ENCODE peak calls at places on chromosome 16, in seven cellular contexts. I, B, E, S, W, O and L are unnamed samples.

GRCh38 chr16:69031877-69032301 is 73.6 kb upstream of the HAS3 start:
- DNase-seq in I (peak), B (no peak), E (no peak), S (no peak), W (no peak), O (peak), L (no peak)

GRCh38 chr16:24683847-24684493 is 45.5 kb upstream of the TNRC6A start:
- DNase-seq in I (no peak), B (no peak), E (no peak), S (no peak), W (no peak), O (no peak), L (no peak)

GRCh38 chr16:51039638-51040331 is 111.3 kb downstream of the SALL1 start:
- DNase-seq in I (no peak), B (no peak), E (no peak), S (no peak), W (no peak), O (no peak), L (no peak)

GRCh38 chr16:68973611-68974120 is 130.3 kb downstream of the TANGO6 start:
- DNase-seq in I (no peak), B (no peak), E (no peak), S (no peak), W (no peak), O (no peak), L (no peak)

GRCh38 chr16:88693420-88694177 is 7.3 kb upstream of the SNAI3 start:
- DNase-seq in I (no peak), B (no peak), E (no peak), S (no peak), W (no peak), O (peak), L (no peak)

GRCh38 chr16:17448640-17449638 is 21.8 kb downstream of the XYLT1 start:
- DNase-seq in I (peak), B (no peak), E (no peak), S (peak), W (no peak), O (peak), L (no peak)

GRCh38 chr16:65895906-65896305 is 470.6 kb upstream of the CDH5 start:
- DNase-seq in I (no peak), B (no peak), E (no peak), S (no peak), W (no peak), O (no peak), L (no peak)

GRCh38 chr16:79915264-79916160 is 315.0 kb upstream of the MAF start:
- DNase-seq in I (no peak), B (no peak), E (no peak), S (no peak), W (peak), O (no peak), L (no peak)

GRCh38 chr16:352547-353403 is at the start of gene AXIN1:
- DNase-seq in I (peak), B (peak), E (peak), S (peak), W (peak), O (peak), L (peak)

GRCh38 chr16:354971-355441 is 2.5 kb upstream of the AXIN1 start:
- DNase-seq in I (no peak), B (no peak), E (peak), S (no peak), W (no peak), O (no peak), L (no peak)

GRCh38 chr16:351804-352520 is 561 bp downstream of the AXIN1 start:
- DNase-seq in I (no peak), B (no peak), E (peak), S (no peak), W (no peak), O (peak), L (no peak)

GRCh38 chr16:354286-354881 is 1.9 kb upstream of the AXIN1 start:
- DNase-seq in I (no peak), B (no peak), E (peak), S (no peak), W (no peak), O (no peak), L (peak)

DNA sequence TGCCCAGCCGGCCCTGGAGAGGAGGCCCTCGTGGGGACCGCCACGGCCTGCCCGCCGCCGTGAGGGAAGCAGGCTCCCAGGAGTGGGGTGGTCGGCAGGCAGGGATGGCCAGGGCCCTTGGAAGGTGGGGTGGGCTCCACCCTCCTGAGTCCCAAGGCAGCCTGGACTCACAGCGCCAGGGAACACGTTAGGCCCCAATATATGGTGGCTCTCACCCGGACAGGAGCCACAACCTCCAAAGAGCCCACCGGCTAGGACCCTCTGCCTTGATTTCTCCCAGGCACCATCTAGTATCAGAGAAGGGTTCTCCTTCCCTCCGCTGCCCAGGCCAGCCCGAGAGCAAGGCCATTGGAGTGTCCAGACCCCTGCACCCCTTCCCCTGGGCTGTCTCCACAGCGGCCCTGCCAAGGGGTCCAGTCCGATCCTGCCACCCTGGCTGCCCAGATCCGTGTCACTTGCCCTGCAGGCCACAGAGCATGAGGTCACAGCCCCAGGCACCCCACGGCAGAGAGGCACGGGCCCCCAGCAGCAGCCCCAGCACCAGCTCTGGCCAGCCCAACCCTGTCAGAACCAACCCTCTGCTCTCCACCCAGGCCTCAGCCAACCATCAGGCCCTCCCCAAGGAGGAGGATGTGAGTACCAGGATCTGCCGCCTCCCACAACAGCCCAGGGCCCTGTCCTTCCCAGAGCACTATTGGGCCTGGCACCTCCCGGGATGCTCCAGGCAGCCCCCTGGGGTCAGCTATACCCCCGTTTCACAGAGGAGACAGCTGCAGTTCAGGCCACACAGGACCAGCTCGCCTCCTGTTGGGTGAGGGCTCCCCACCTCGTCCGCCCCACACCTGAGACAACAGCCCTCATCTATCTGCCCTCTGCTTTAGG is 1.1 kb upstream of the AXIN1 start:
- DNase-seq in I (no peak), B (no peak), E (peak), S (no peak), W (no peak), O (no peak), L (no peak)
- H3K27ac ChIP-seq in I (no peak), B (peak), E (peak), S (peak), W (no peak), O (peak), L (peak)

DNA sequence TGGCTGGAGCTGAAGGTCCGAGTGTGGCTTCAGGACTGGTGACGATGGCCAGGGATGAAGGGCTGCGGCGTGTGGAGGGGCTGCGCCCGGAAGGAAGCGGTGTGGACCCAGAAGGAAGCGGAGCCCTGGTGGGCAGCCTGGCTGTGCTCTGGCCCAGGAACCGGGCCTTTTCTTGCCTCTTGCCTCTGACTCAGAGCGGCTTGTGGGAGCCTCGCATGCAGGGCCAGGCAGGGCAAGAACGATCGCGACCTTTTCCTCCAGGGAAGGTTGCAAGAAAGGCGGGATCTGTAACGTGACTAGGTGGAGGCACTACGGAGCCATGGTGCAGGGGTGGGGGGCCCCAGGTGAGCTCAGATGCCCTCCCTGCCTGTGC is 78.0 kb downstream of the JPH3 start:
- DNase-seq in I (no peak), B (no peak), E (no peak), S (no peak), W (no peak), O (no peak), L (no peak)
- H3K27ac ChIP-seq in I (no peak), B (no peak), E (no peak), S (no peak), W (no peak), O (no peak), L (no peak)

GRCh38 chr16:58009856-58010416 is 8.7 kb downstream of the USB1 start:
- DNase-seq in I (peak), B (no peak), E (no peak), S (no peak), W (no peak), O (no peak), L (no peak)
- H3K27ac ChIP-seq in I (no peak), B (no peak), E (no peak), S (no peak), W (no peak), O (no peak), L (no peak)

DNA sequence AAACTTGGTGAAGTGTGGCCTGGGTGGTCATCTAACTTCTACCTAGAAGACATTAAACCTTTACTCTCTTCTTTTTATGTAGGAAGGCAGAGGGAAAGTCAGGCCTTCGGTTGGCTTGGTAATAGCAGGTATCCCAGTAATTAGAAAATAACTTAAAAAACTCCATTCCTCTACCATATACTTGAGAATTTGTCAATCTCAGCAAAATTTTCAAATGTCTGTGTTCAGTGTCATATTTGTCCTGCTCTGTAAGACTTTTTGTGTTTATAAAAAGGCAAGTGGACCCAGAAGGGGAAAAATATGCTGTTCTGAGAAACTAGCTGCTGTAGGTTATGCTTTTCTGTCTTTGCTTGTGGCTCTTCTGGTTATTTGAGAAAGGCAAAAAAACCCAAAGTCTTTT is 5.8 kb downstream of the HMOX2 start:
- DNase-seq in I (no peak), B (no peak), E (no peak), S (no peak), W (no peak), O (no peak), L (no peak)
- H3K27ac ChIP-seq in I (no peak), B (no peak), E (no peak), S (no peak), W (no peak), O (no peak), L (no peak)

DNA sequence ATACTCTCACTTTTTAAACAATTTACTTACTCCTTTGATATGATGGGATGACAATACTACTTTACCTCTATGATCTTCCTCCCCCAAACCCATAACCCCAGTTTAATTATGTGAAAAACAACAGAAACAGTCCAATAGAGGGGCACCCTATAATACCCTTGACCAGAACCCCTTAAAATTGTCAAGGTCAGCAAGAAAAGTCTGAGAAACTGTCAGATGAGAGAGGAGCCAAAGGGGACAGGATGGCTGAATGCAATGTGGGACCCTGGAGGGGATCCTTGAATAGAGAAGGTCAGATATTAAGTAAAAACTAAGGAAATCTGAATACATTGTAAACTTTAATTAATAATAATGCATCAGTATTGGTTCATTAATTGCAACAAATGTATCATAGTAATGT is 15.8 kb upstream of the HYDIN start:
- DNase-seq in I (no peak), B (no peak), E (no peak), S (no peak), W (no peak), O (no peak), L (no peak)
- H3K27ac ChIP-seq in I (no peak), B (no peak), E (no peak), S (no peak), W (no peak), O (no peak), L (no peak)

GRCh38 chr16:84618428-84619102 is 687 bp upstream of the COTL1 start:
- DNase-seq in I (no peak), B (peak), E (peak), S (peak), W (peak), O (peak), L (peak)

GRCh38 chr16:84617068-84617630 is 729 bp downstream of the COTL1 start:
- DNase-seq in I (no peak), B (no peak), E (peak), S (no peak), W (no peak), O (peak), L (no peak)

GRCh38 chr16:84614914-84615813 is 2.7 kb downstream of the COTL1 start:
- DNase-seq in I (peak), B (no peak), E (no peak), S (no peak), W (no peak), O (no peak), L (no peak)

GRCh38 chr16:84617631-84618427 is at the start of gene COTL1:
- DNase-seq in I (peak), B (peak), E (peak), S (peak), W (peak), O (peak), L (peak)

GRCh38 chr16:84616515-84616914 is 1.4 kb downstream of the COTL1 start:
- DNase-seq in I (no peak), B (no peak), E (no peak), S (no peak), W (no peak), O (no peak), L (no peak)
- H3K27ac ChIP-seq in I (no peak), B (peak), E (no peak), S (no peak), W (no peak), O (no peak), L (no peak)